ENCODE peak calls at places on chromosomes 12 and 14, in six cellular contexts. One of them, this sample, is unnamed.

GRCh38 chr12:107319536-107320030 is 226.2 kb upstream of the CRY1 start:
- DNase-seq in Calu3: no peak
- DNase-seq in choroid plexus epithelial cell: no peak
- DNase-seq in tibial artery: no peak
- DNase-seq in fibroblast of lung: no peak
- DNase-seq in AG09309: no peak
- DNase-seq in this sample: no peak

GRCh38 chr12:49553512-49554088 is 14.3 kb downstream of the MCRS1 start:
- DNase-seq in Calu3: peak; percentile 25
- DNase-seq in choroid plexus epithelial cell: peak; percentile 42
- DNase-seq in tibial artery: no peak
- DNase-seq in fibroblast of lung: no peak
- DNase-seq in AG09309: no peak
- DNase-seq in this sample: no peak

GRCh38 chr14:44163946-44164345 is 343.1 kb downstream of the FSCB start:
- DNase-seq in Calu3: no peak
- DNase-seq in choroid plexus epithelial cell: no peak
- DNase-seq in tibial artery: no peak
- DNase-seq in fibroblast of lung: peak; percentile 20
- DNase-seq in AG09309: no peak
- DNase-seq in this sample: no peak

GRCh38 chr12:54287316-54288157 is 7.0 kb downstream of the HNRNPA1 start:
- DNase-seq in Calu3: no peak
- DNase-seq in choroid plexus epithelial cell: no peak
- DNase-seq in tibial artery: no peak
- DNase-seq in fibroblast of lung: no peak
- DNase-seq in AG09309: no peak
- DNase-seq in this sample: no peak

GRCh38 chr12:69024907-69025306 is 91.9 kb upstream of the CPM start:
- DNase-seq in Calu3: no peak
- DNase-seq in choroid plexus epithelial cell: peak; percentile 26
- DNase-seq in tibial artery: no peak
- DNase-seq in fibroblast of lung: peak; percentile 15
- DNase-seq in AG09309: no peak
- DNase-seq in this sample: no peak

GRCh38 chr12:33596061-33596460 is 156.4 kb upstream of the SYT10 start:
- DNase-seq in Calu3: no peak
- DNase-seq in choroid plexus epithelial cell: no peak
- DNase-seq in tibial artery: no peak
- DNase-seq in fibroblast of lung: no peak
- DNase-seq in AG09309: no peak
- DNase-seq in this sample: no peak

GRCh38 chr12:122995503-122996187 is 15.2 kb downstream of the ARL6IP4 start:
- DNase-seq in Calu3: no peak
- DNase-seq in choroid plexus epithelial cell: no peak
- DNase-seq in tibial artery: no peak
- DNase-seq in fibroblast of lung: no peak
- DNase-seq in AG09309: no peak
- DNase-seq in this sample: no peak

GRCh38 chr12:80539029-80539428 is 95.0 kb downstream of the PTPRQ start:
- DNase-seq in Calu3: no peak
- DNase-seq in choroid plexus epithelial cell: no peak
- DNase-seq in tibial artery: no peak
- DNase-seq in fibroblast of lung: no peak
- DNase-seq in AG09309: no peak
- DNase-seq in this sample: no peak

GRCh38 chr14:55102141-55102547 is 26.9 kb upstream of the LGALS3 start:
- DNase-seq in Calu3: peak; percentile 89
- DNase-seq in choroid plexus epithelial cell: peak; percentile 99
- DNase-seq in tibial artery: peak; percentile 90
- DNase-seq in fibroblast of lung: peak; percentile 100
- DNase-seq in AG09309: peak; percentile 100
- DNase-seq in this sample: peak; percentile 92

GRCh38 chr14:73216035-73216434 is 21.3 kb upstream of the PAPLN start:
- DNase-seq in Calu3: no peak
- DNase-seq in choroid plexus epithelial cell: no peak
- DNase-seq in tibial artery: no peak
- DNase-seq in fibroblast of lung: no peak
- DNase-seq in AG09309: no peak
- DNase-seq in this sample: no peak

GRCh38 chr14:92514844-92515509 is 1.4 kb downstream of the RIN3 start:
- DNase-seq in Calu3: no peak
- DNase-seq in choroid plexus epithelial cell: no peak
- DNase-seq in tibial artery: no peak
- DNase-seq in fibroblast of lung: no peak
- DNase-seq in AG09309: no peak
- DNase-seq in this sample: no peak

GRCh38 chr12:93226356-93226755 is 151.4 kb upstream of the NUDT4 start:
- DNase-seq in Calu3: no peak
- DNase-seq in choroid plexus epithelial cell: no peak
- DNase-seq in tibial artery: no peak
- DNase-seq in fibroblast of lung: no peak
- DNase-seq in AG09309: no peak
- DNase-seq in this sample: no peak

GRCh38 chr14:39339003-39339402 is 93.2 kb downstream of the FBXO33 start:
- DNase-seq in Calu3: no peak
- DNase-seq in choroid plexus epithelial cell: peak; percentile 94
- DNase-seq in tibial artery: no peak
- DNase-seq in fibroblast of lung: no peak
- DNase-seq in AG09309: no peak
- DNase-seq in this sample: no peak

GRCh38 chr12:556498-556897 is 96.8 kb downstream of the B4GALNT3 start:
- DNase-seq in Calu3: no peak
- DNase-seq in choroid plexus epithelial cell: no peak
- DNase-seq in tibial artery: no peak
- DNase-seq in fibroblast of lung: no peak
- DNase-seq in AG09309: no peak
- DNase-seq in this sample: no peak

GRCh38 chr12:93319523-93320045 is 58.1 kb upstream of the NUDT4 start:
- DNase-seq in Calu3: no peak
- DNase-seq in choroid plexus epithelial cell: no peak
- DNase-seq in tibial artery: no peak
- DNase-seq in fibroblast of lung: peak; percentile 74
- DNase-seq in AG09309: peak; percentile 75
- DNase-seq in this sample: no peak

GRCh38 chr12:127552838-127553237 is 714.1 kb upstream of the TMEM132C start:
- DNase-seq in Calu3: no peak
- DNase-seq in choroid plexus epithelial cell: no peak
- DNase-seq in tibial artery: no peak
- DNase-seq in fibroblast of lung: no peak
- DNase-seq in AG09309: no peak
- DNase-seq in this sample: no peak

GRCh38 chr14:96167224-96168148 is 37.2 kb upstream of the BDKRB2 start:
- DNase-seq in Calu3: peak; percentile 16
- DNase-seq in choroid plexus epithelial cell: peak; percentile 87
- DNase-seq in tibial artery: no peak
- DNase-seq in fibroblast of lung: peak; percentile 83
- DNase-seq in AG09309: peak; percentile 72
- DNase-seq in this sample: peak; percentile 13

GRCh38 chr12:111056618-111057521 is 136.5 kb upstream of the MYL2 start:
- DNase-seq in Calu3: no peak
- DNase-seq in choroid plexus epithelial cell: no peak
- DNase-seq in tibial artery: no peak
- DNase-seq in fibroblast of lung: no peak
- DNase-seq in AG09309: no peak
- DNase-seq in this sample: no peak

GRCh38 chr12:111270773-111271172 is 98.1 kb downstream of the PHETA1 start:
- DNase-seq in Calu3: peak; percentile 25
- DNase-seq in choroid plexus epithelial cell: no peak
- DNase-seq in tibial artery: no peak
- DNase-seq in fibroblast of lung: no peak
- DNase-seq in AG09309: no peak
- DNase-seq in this sample: no peak

GRCh38 chr12:131872154-131873046 is 22.0 kb upstream of the ULK1 start:
- DNase-seq in Calu3: peak; percentile 90
- DNase-seq in choroid plexus epithelial cell: peak; percentile 72
- DNase-seq in tibial artery: no peak
- DNase-seq in fibroblast of lung: peak; percentile 33
- DNase-seq in AG09309: peak; percentile 32
- DNase-seq in this sample: peak; percentile 76

GRCh38 chr12:50647031-50647430 is 116.9 kb upstream of the ATF1 start:
- DNase-seq in Calu3: no peak
- DNase-seq in choroid plexus epithelial cell: no peak
- DNase-seq in tibial artery: no peak
- DNase-seq in fibroblast of lung: no peak
- DNase-seq in AG09309: no peak
- DNase-seq in this sample: no peak

GRCh38 chr14:22997676-22998323 is 12.1 kb downstream of the C14orf93 start:
- DNase-seq in Calu3: no peak
- DNase-seq in choroid plexus epithelial cell: no peak
- DNase-seq in tibial artery: no peak
- DNase-seq in fibroblast of lung: no peak
- DNase-seq in AG09309: no peak
- DNase-seq in this sample: no peak

GRCh38 chr12:104011265-104011664 is 38.7 kb downstream of the GLT8D2 start:
- DNase-seq in Calu3: peak; percentile 11
- DNase-seq in choroid plexus epithelial cell: peak; percentile 88
- DNase-seq in tibial artery: no peak
- DNase-seq in fibroblast of lung: peak; percentile 90
- DNase-seq in AG09309: peak; percentile 67
- DNase-seq in this sample: no peak

GRCh38 chr14:97215263-97215969 is 418.2 kb downstream of the VRK1 start:
- DNase-seq in Calu3: no peak
- DNase-seq in choroid plexus epithelial cell: no peak
- DNase-seq in tibial artery: no peak
- DNase-seq in fibroblast of lung: no peak
- DNase-seq in AG09309: no peak
- DNase-seq in this sample: no peak

GRCh38 chr12:120314220-120314619 is 12.1 kb downstream of the SIRT4 start:
- DNase-seq in Calu3: peak; percentile 23
- DNase-seq in choroid plexus epithelial cell: peak; percentile 5
- DNase-seq in tibial artery: no peak
- DNase-seq in fibroblast of lung: no peak
- DNase-seq in AG09309: no peak
- DNase-seq in this sample: no peak
- TF ChIP-seq CTCF in Calu3: no peak
- TF ChIP-seq CTCF in choroid plexus epithelial cell: peak; percentile 53
- TF ChIP-seq CTCF in tibial artery: no peak
- TF ChIP-seq CTCF in fibroblast of lung: no peak
- TF ChIP-seq CTCF in AG09309: peak; percentile 27
- TF ChIP-seq CTCF in this sample: no peak

DNA sequence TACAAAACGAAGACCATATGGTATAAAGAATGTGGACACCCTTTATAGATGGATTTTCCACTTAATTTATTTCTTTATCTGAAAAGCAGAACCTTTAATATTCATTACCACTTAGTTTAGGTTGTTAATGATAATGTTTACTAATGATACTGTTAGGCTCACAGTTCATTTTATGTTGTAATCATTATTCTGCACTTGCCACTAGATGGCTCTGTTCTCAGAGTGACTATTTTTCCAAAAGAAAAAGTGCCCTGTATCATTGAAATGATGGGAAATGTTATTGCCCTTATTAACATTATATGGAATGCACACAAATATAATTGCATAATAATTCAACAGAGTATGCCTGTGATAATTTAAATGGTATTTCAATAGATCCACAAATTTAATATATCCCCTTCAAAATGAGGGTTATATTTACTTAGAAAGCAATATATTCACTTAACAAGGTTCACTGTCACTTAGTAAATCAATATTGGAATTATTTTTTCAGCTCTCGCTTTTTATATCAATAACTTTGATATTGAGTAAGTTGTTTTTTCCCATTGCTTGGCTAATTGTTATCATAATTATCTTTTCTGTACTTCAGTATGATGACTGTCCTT is 95.7 kb downstream of the PDE3A start:
- DNase-seq in Calu3: peak; percentile 11
- DNase-seq in choroid plexus epithelial cell: peak; percentile 48
- DNase-seq in tibial artery: no peak
- DNase-seq in fibroblast of lung: peak; percentile 47
- DNase-seq in AG09309: no peak
- DNase-seq in this sample: no peak
- TF ChIP-seq CTCF in Calu3: peak; percentile 11
- TF ChIP-seq CTCF in choroid plexus epithelial cell: peak; percentile 57
- TF ChIP-seq CTCF in tibial artery: peak; percentile 67
- TF ChIP-seq CTCF in fibroblast of lung: peak; percentile 39
- TF ChIP-seq CTCF in AG09309: peak; percentile 59
- TF ChIP-seq CTCF in this sample: no peak

DNA sequence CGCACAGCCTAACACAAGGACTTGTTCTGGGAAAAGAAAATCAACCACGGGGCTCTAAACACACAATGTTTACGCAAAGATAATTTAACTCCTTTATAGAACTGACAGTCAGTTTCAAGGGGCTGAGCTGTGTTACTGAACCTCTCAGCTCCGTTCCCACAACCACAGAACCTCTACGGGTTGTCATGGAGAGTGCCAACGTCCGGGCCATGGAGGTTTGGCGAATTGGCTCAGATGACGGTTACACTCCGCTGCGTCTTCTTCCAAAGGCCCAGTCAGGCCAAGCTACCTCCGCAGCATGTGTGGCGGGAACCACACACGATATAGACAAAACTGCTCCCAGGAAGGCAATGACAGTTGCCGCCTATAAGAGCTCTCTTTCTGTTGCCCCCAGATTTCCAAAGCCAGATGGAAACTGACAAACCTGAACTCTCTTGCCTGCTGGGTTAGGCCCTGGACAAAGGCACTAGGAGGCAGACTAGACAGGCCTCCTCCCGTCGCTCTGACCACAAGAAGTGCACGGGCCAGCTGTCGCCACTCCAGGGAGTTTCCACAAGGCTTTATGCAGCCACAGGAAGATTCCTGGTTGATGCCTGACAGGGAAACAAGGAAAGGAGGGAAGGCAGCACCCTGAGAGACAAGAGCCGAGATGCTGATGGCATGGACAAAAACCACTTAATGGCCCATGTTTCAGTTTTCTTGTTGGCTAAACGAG is 30.3 kb downstream of the CCDC88C start:
- DNase-seq in Calu3: no peak
- DNase-seq in choroid plexus epithelial cell: peak; percentile 21
- DNase-seq in tibial artery: no peak
- DNase-seq in fibroblast of lung: peak; percentile 42
- DNase-seq in AG09309: no peak
- DNase-seq in this sample: no peak
- TF ChIP-seq CTCF in Calu3: no peak
- TF ChIP-seq CTCF in choroid plexus epithelial cell: no peak
- TF ChIP-seq CTCF in tibial artery: no peak
- TF ChIP-seq CTCF in fibroblast of lung: no peak
- TF ChIP-seq CTCF in AG09309: no peak
- TF ChIP-seq CTCF in this sample: no peak

DNA sequence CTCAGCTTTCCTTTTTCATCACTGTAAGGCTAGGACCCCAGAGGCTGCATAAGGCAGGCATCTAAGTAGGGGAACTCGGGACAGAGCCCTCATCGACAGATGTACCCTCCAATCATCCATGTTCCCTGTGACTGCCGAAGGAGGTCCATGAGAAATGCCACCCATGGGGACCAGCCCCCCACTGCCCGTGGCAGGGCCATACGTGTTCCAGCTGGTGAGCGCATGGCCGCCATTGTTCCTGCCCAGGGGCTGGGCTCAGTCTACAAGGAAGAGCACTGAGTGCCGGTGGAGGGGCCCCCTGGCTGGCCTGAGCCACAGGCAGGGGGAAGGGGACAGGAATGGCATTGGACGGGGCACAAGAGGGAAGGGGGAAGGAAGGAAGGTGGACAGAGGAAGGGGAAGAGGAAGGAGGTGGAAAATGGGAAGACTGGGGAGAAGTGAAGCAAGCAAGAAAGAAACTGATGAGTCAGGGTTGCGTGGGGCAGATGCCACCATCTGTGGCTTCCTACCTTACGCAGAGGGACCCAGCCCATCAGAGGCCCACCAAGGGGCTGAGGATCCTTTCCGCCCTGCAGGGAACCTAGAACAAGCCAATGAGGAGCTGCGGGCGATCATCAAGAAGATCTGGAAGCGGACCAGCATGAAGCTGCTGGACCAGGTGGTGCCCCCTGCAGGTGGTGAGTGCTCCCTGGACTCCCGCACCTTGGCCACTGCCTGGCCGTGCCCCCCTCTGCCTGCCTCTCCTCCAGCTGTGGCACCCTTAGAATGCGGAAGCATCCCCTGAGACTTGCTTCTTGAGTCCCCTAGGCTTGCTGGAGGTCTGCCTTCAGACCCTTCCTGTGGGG is 120.6 kb upstream of the FKBP4 start:
- DNase-seq in Calu3: no peak
- DNase-seq in choroid plexus epithelial cell: no peak
- DNase-seq in tibial artery: no peak
- DNase-seq in fibroblast of lung: no peak
- DNase-seq in AG09309: no peak
- DNase-seq in this sample: no peak
- TF ChIP-seq CTCF in Calu3: no peak
- TF ChIP-seq CTCF in choroid plexus epithelial cell: peak; percentile 18
- TF ChIP-seq CTCF in tibial artery: no peak
- TF ChIP-seq CTCF in fibroblast of lung: no peak
- TF ChIP-seq CTCF in AG09309: no peak
- TF ChIP-seq CTCF in this sample: no peak